ENCODE peak calls at places on chromosomes 2 and 18, in four cellular contexts. One of them, this sample, is unnamed.

GRCh38 chr18:69814861-69815385 is 132.8 kb downstream of the CD226 start:
- DNase-seq in left cardiac atrium: no peak
- DNase-seq in IMR-90: no peak
- DNase-seq in HL-60: no peak
- DNase-seq in this sample: no peak

GRCh38 chr18:24055878-24056277 is 41.3 kb downstream of the TTC39C start:
- DNase-seq in left cardiac atrium: no peak
- DNase-seq in HL-60: no peak
- DNase-seq in IMR-90: peak; percentile 11
- DNase-seq in this sample: no peak

GRCh38 chr18:45320724-45321123 is 294.6 kb upstream of the SLC14A2 start:
- DNase-seq in IMR-90: no peak
- DNase-seq in left cardiac atrium: no peak
- DNase-seq in HL-60: no peak
- DNase-seq in this sample: peak; percentile 19

GRCh38 chr2:58633576-58634365 is 392.6 kb upstream of the FANCL start:
- DNase-seq in left cardiac atrium: no peak
- DNase-seq in HL-60: no peak
- DNase-seq in IMR-90: no peak
- DNase-seq in this sample: peak; percentile 38

GRCh38 chr2:96254592-96254991 is 11.2 kb downstream of the TMEM127 start:
- DNase-seq in HL-60: no peak
- DNase-seq in IMR-90: no peak
- DNase-seq in left cardiac atrium: peak; percentile 55
- DNase-seq in this sample: no peak

GRCh38 chr2:64866797-64867196 is 122.4 kb upstream of the SLC1A4 start:
- DNase-seq in left cardiac atrium: no peak
- DNase-seq in IMR-90: peak; percentile 98
- DNase-seq in HL-60: no peak
- DNase-seq in this sample: peak; percentile 90

GRCh38 chr2:200305797-200306718 is at the start of gene SPATS2L:
- DNase-seq in IMR-90: peak; percentile 86
- DNase-seq in HL-60: peak; percentile 5
- DNase-seq in left cardiac atrium: peak; percentile 85
- DNase-seq in this sample: peak; percentile 88

GRCh38 chr2:152370783-152371182 is 35.8 kb downstream of the FMNL2 start:
- DNase-seq in IMR-90: no peak
- DNase-seq in left cardiac atrium: no peak
- DNase-seq in HL-60: no peak
- DNase-seq in this sample: peak; percentile 76

GRCh38 chr2:227415538-227416424 is 28.0 kb upstream of the SCYGR1 start:
- DNase-seq in IMR-90: peak; percentile 69
- DNase-seq in HL-60: peak; percentile 81
- DNase-seq in left cardiac atrium: peak; percentile 59
- DNase-seq in this sample: peak; percentile 47

GRCh38 chr2:218407717-218408116 is 8.0 kb downstream of the CTDSP1 start:
- DNase-seq in IMR-90: no peak
- DNase-seq in HL-60: peak; percentile 26
- DNase-seq in left cardiac atrium: no peak
- DNase-seq in this sample: no peak

GRCh38 chr2:64779117-64779690 is 125.5 kb upstream of the SERTAD2 start:
- DNase-seq in left cardiac atrium: no peak
- DNase-seq in IMR-90: peak; percentile 90
- DNase-seq in HL-60: no peak
- DNase-seq in this sample: peak; percentile 22

GRCh38 chr2:36560726-36561125 is 37.2 kb downstream of the FEZ2 start:
- DNase-seq in IMR-90: no peak
- DNase-seq in left cardiac atrium: no peak
- DNase-seq in HL-60: no peak
- DNase-seq in this sample: no peak

GRCh38 chr2:237935740-237936452 is 30.9 kb upstream of the UBE2F start:
- DNase-seq in IMR-90: peak; percentile 45
- DNase-seq in HL-60: peak; percentile 2
- DNase-seq in left cardiac atrium: no peak
- DNase-seq in this sample: no peak

GRCh38 chr2:218223046-218223445 is 6.1 kb downstream of the ARPC2 start:
- DNase-seq in left cardiac atrium: no peak
- DNase-seq in HL-60: no peak
- DNase-seq in IMR-90: peak; percentile 24
- DNase-seq in this sample: peak; percentile 44

GRCh38 chr2:239349448-239350135 is 51.2 kb downstream of the HDAC4 start:
- DNase-seq in left cardiac atrium: no peak
- DNase-seq in IMR-90: no peak
- DNase-seq in HL-60: no peak
- DNase-seq in this sample: no peak

GRCh38 chr18:57837917-57838548 is 34.9 kb upstream of the ATP8B1 start:
- DNase-seq in IMR-90: peak; percentile 37
- DNase-seq in HL-60: no peak
- DNase-seq in left cardiac atrium: no peak
- DNase-seq in this sample: no peak

GRCh38 chr2:241855888-241856422 is 2.7 kb downstream of the PDCD1 start:
- DNase-seq in IMR-90: no peak
- DNase-seq in left cardiac atrium: peak; percentile 21
- DNase-seq in HL-60: no peak
- DNase-seq in this sample: no peak

GRCh38 chr18:79427368-79428225 is 31.9 kb downstream of the NFATC1 start:
- DNase-seq in HL-60: no peak
- DNase-seq in IMR-90: no peak
- DNase-seq in left cardiac atrium: no peak
- DNase-seq in this sample: no peak

GRCh38 chr2:191916826-191917225 is 69.9 kb upstream of the CAVIN2 start:
- DNase-seq in left cardiac atrium: no peak
- DNase-seq in HL-60: no peak
- DNase-seq in IMR-90: no peak
- DNase-seq in this sample: no peak

GRCh38 chr18:53701697-53702096 is 522.8 kb downstream of the MBD2 start:
- DNase-seq in HL-60: no peak
- DNase-seq in left cardiac atrium: no peak
- DNase-seq in IMR-90: no peak
- DNase-seq in this sample: no peak

GRCh38 chr2:138364554-138365162 is 136.9 kb upstream of the SPOPL start:
- DNase-seq in IMR-90: peak; percentile 39
- DNase-seq in left cardiac atrium: no peak
- DNase-seq in HL-60: no peak
- DNase-seq in this sample: no peak

GRCh38 chr2:239167766-239168444 is 232.9 kb downstream of the HDAC4 start:
- DNase-seq in HL-60: no peak
- DNase-seq in left cardiac atrium: peak; percentile 7
- DNase-seq in IMR-90: no peak
- DNase-seq in this sample: no peak

GRCh38 chr2:25960920-25961319 is 21.4 kb downstream of the KIF3C start:
- DNase-seq in left cardiac atrium: no peak
- DNase-seq in HL-60: peak; percentile 82
- DNase-seq in IMR-90: peak; percentile 63
- DNase-seq in this sample: peak; percentile 70

GRCh38 chr18:57915848-57916596 is 112.9 kb upstream of the ATP8B1 start:
- DNase-seq in left cardiac atrium: no peak
- DNase-seq in IMR-90: peak; percentile 47
- DNase-seq in HL-60: no peak
- DNase-seq in this sample: no peak

GRCh38 chr2:120376101-120376500 is 30.2 kb downstream of the INHBB start:
- DNase-seq in IMR-90: no peak
- DNase-seq in left cardiac atrium: no peak
- DNase-seq in HL-60: no peak
- DNase-seq in this sample: no peak

GRCh38 chr2:203875471-203875870 is 7.9 kb downstream of the CTLA4 start:
- DNase-seq in IMR-90: no peak
- DNase-seq in left cardiac atrium: no peak
- DNase-seq in HL-60: no peak
- DNase-seq in this sample: no peak

GRCh38 chr18:45169610-45170009 is 445.7 kb upstream of the SLC14A2 start:
- DNase-seq in HL-60: no peak
- DNase-seq in IMR-90: peak; percentile 90
- DNase-seq in left cardiac atrium: peak; percentile 59
- DNase-seq in this sample: peak; percentile 95

GRCh38 chr2:130181338-130181879 is at the start of gene SMPD4:
- DNase-seq in HL-60: peak; percentile 96
- DNase-seq in IMR-90: peak; percentile 93
- DNase-seq in left cardiac atrium: peak; percentile 98
- DNase-seq in this sample: peak; percentile 96

GRCh38 chr2:44358498-44358897 is 2.8 kb downstream of the PREPL start:
- DNase-seq in IMR-90: peak; percentile 70
- DNase-seq in HL-60: peak; percentile 9
- DNase-seq in left cardiac atrium: no peak
- DNase-seq in this sample: no peak